ENCODE peak calls at places on chromosomes 1 and 21, in seven cellular contexts. N is left lung, K is hepatocyte, O is body of pancreas, L is aorta, S is tibial nerve, B is upper lobe of right lung. F is an unnamed sample.

GRCh38 chr1:154521695-154522094 is 19.5 kb upstream of the SHE start:
- DNase-seq in N (no peak), K (no peak), O (no peak), L (no peak), S (no peak), B (no peak), F (peak)

GRCh38 chr1:91529856-91530255 is 29.2 kb downstream of the CDC7 start:
- DNase-seq in N (no peak), K (no peak), O (no peak), L (no peak), S (no peak), B (no peak), F (no peak)

GRCh38 chr1:226066415-226067077 is 4.0 kb downstream of the H3-3A start:
- DNase-seq in N (no peak), K (no peak), O (no peak), L (no peak), S (no peak), B (no peak), F (no peak)

GRCh38 chr1:185850366-185850765 is 116.2 kb downstream of the HMCN1 start:
- DNase-seq in N (no peak), K (no peak), O (no peak), L (no peak), S (no peak), B (no peak), F (no peak)

GRCh38 chr1:28971980-28972771 is 57.8 kb downstream of the EPB41 start:
- DNase-seq in N (peak), K (peak), O (peak), L (peak), S (no peak), B (no peak), F (no peak)

GRCh38 chr1:203408485-203409229 is 57.7 kb upstream of the FMOD start:
- DNase-seq in N (peak), K (peak), O (peak), L (peak), S (peak), B (no peak), F (peak)

GRCh38 chr1:46506470-46507219 is 17.0 kb downstream of the DMBX1 start:
- DNase-seq in N (no peak), K (no peak), O (no peak), L (peak), S (no peak), B (no peak), F (no peak)

GRCh38 chr1:150619576-150620509 is 9.6 kb downstream of the ENSA start:
- DNase-seq in N (peak), K (peak), O (peak), L (no peak), S (no peak), B (no peak), F (no peak)

GRCh38 chr1:29650476-29650875 is 414.2 kb downstream of the PTPRU start:
- DNase-seq in N (no peak), K (no peak), O (no peak), L (no peak), S (no peak), B (no peak), F (peak)

GRCh38 chr1:97903626-97904025 is 17.2 kb downstream of the DPYD start:
- DNase-seq in N (no peak), K (no peak), O (no peak), L (no peak), S (no peak), B (no peak), F (no peak)
- H3K4me3 ChIP-seq in N (no peak), K (no peak), O (no peak), L (no peak), S (no peak), B (no peak), F (no peak)

GRCh38 chr21:32975811-32976507 is 49.8 kb upstream of the OLIG2 start:
- DNase-seq in N (no peak), K (no peak), O (no peak), L (no peak), S (no peak), B (no peak), F (no peak)

GRCh38 chr21:32976791-32977190 is 48.9 kb upstream of the OLIG2 start:
- DNase-seq in N (no peak), K (no peak), O (no peak), L (no peak), S (no peak), B (no peak), F (no peak)

GRCh38 chr21:32977216-32977615 is 48.5 kb upstream of the OLIG2 start:
- DNase-seq in N (no peak), K (no peak), O (no peak), L (no peak), S (no peak), B (no peak), F (no peak)

GRCh38 chr21:32978346-32979270 is 47.1 kb upstream of the OLIG2 start:
- DNase-seq in N (no peak), K (no peak), O (no peak), L (no peak), S (no peak), B (no peak), F (no peak)

GRCh38 chr21:32974653-32975052 is 51.1 kb upstream of the OLIG2 start:
- DNase-seq in N (no peak), K (no peak), O (no peak), L (no peak), S (no peak), B (no peak), F (no peak)
- H3K27ac ChIP-seq in N (no peak), K (no peak), O (no peak), L (no peak), S (no peak), B (no peak), F (no peak)

DNA sequence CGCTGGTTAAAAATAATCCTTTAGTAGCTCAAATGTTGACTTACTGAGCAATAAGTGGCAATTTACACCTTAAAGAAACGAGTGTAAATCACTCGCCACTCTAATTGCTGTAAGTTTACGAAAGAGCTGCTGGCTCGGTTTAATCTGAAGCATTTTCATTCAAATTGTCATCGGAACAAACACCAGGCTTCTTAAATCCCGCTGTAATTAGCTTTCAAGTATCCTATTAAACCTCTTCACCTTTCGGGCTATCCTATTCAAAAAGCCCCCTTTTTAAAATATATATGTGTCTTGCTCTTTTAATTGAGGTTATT is 1.6 kb downstream of the LHX8 start:
- DNase-seq in N (no peak), K (no peak), O (no peak), L (no peak), S (no peak), B (no peak), F (no peak)
- H3K4me3 ChIP-seq in N (no peak), K (no peak), O (no peak), L (no peak), S (no peak), B (peak), F (no peak)

GRCh38 chr1:184598403-184598802 is 156.3 kb downstream of the EDEM3 start:
- DNase-seq in N (no peak), K (no peak), O (no peak), L (no peak), S (no peak), B (no peak), F (no peak)

GRCh38 chr1:184595609-184596008 is 159.0 kb downstream of the EDEM3 start:
- DNase-seq in N (no peak), K (peak), O (no peak), L (no peak), S (no peak), B (no peak), F (no peak)

GRCh38 chr1:184593612-184594011 is 161.0 kb downstream of the EDEM3 start:
- DNase-seq in N (no peak), K (no peak), O (no peak), L (no peak), S (no peak), B (no peak), F (no peak)

GRCh38 chr1:184596950-184597651 is 157.6 kb downstream of the EDEM3 start:
- DNase-seq in N (no peak), K (no peak), O (no peak), L (no peak), S (no peak), B (no peak), F (no peak)

GRCh38 chr1:184597652-184598357 is 156.9 kb downstream of the EDEM3 start:
- DNase-seq in N (no peak), K (no peak), O (no peak), L (no peak), S (no peak), B (no peak), F (no peak)
- H3K27ac ChIP-seq in N (no peak), K (no peak), O (no peak), L (no peak), S (no peak), B (no peak), F (no peak)

DNA sequence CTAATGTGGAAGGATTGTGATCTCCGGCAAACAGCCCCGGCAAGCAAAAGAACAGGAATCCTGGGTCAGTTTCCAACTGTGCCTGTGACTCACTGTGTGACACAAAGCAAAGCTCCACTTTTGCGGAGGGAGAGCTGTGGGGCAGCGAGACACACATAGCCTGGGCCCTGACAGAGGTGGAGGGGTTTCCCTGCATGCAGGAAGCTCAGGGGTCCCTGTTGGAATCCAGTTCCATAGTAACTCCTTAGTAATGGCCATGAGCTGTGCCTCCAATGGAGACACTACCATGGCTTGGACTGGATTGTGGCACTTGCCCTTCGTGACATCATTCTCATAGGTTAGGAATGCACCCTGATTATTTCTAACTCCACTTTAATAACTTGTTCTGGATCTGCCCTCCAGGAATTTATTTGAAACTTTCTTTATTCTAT is 47.0 kb upstream of the ATF3 start:
- DNase-seq in N (no peak), K (no peak), O (no peak), L (peak), S (no peak), B (no peak), F (peak)
- H3K4me3 ChIP-seq in N (no peak), K (no peak), O (no peak), L (no peak), S (no peak), B (no peak), F (peak)

GRCh38 chr1:21901986-21902377 is 35.1 kb downstream of the HSPG2 start:
- DNase-seq in N (no peak), K (no peak), O (no peak), L (no peak), S (no peak), B (no peak), F (no peak)
- H3K27ac ChIP-seq in N (no peak), K (no peak), O (peak), L (peak), S (peak), B (peak), F (peak)

GRCh38 chr21:34745557-34746255 is 76.9 kb downstream of the CLIC6 start:
- DNase-seq in N (peak), K (peak), O (peak), L (peak), S (peak), B (peak), F (peak)
- H3K4me3 ChIP-seq in N (no peak), K (no peak), O (no peak), L (no peak), S (peak), B (peak), F (no peak)

GRCh38 chr1:117370509-117370908 is 3.3 kb downstream of the MAN1A2 start:
- DNase-seq in N (no peak), K (no peak), O (no peak), L (no peak), S (no peak), B (no peak), F (no peak)
- H3K27ac ChIP-seq in N (no peak), K (no peak), O (peak), L (no peak), S (no peak), B (no peak), F (no peak)

F was measured in tibial artery.